ENCODE peak calls at places on chromosome 15, in eight cellular contexts. B is caudate nucleus; R is lower leg skin; P is activated CD4-positive, alpha-beta T cell treated with anti-CD3 and anti-CD28 coated beads, Interleukin-2, amount 50 U/mL, for 24 hours; M is PC-3; S is pancreas; I is ovary; G is NCI-H2029. V is an unnamed sample.

GRCh38 chr15:62307551-62307950 is 142.5 kb upstream of the C2CD4B start:
- DNase-seq in P (no peak), S (no peak), I (no peak), B (no peak), G (no peak), R (no peak), M (peak), V (no peak)

GRCh38 chr15:80856809-80857377 is 77.7 kb downstream of the CEMIP start:
- DNase-seq in P (no peak), I (no peak), M (peak), G (peak), R (no peak), B (no peak), S (peak), V (no peak)

GRCh38 chr15:77107531-77108355 is 36.8 kb upstream of the TSPAN3 start:
- DNase-seq in M (peak), S (peak), R (peak), G (peak), B (peak), I (peak), P (peak), V (no peak)

GRCh38 chr15:63042879-63043340 is 363 bp downstream of the TPM1 start:
- DNase-seq in M (no peak), S (peak), I (no peak), B (no peak), G (no peak), R (no peak), P (no peak), V (no peak)

GRCh38 chr15:43930556-43930955 is 103.8 kb downstream of the WDR76 start:
- DNase-seq in I (no peak), P (no peak), G (no peak), B (no peak), S (no peak), R (no peak), M (no peak), V (no peak)

GRCh38 chr15:25176616-25176923 is 221.8 kb downstream of the SNRPN start:
- DNase-seq in I (no peak), R (peak), S (peak), G (no peak), P (no peak), M (no peak), B (no peak), V (no peak)

GRCh38 chr15:82122754-82123400 is 77.1 kb upstream of the MEX3B start:
- DNase-seq in G (no peak), S (no peak), M (peak), I (peak), B (no peak), R (peak), P (no peak), V (no peak)

GRCh38 chr15:70033529-70034140 is 64.1 kb downstream of the TLE3 start:
- DNase-seq in S (peak), G (no peak), P (no peak), M (no peak), I (no peak), B (no peak), R (no peak), V (no peak)

GRCh38 chr15:66997212-66997611 is 68.2 kb upstream of the SMAD3 start:
- DNase-seq in S (no peak), I (no peak), R (no peak), B (no peak), M (peak), G (no peak), P (no peak), V (no peak)

GRCh38 chr15:40289140-40289775 is 6.4 kb upstream of the ANKRD63 start:
- DNase-seq in S (peak), P (no peak), R (no peak), M (peak), G (peak), B (no peak), I (no peak), V (no peak)

GRCh38 chr15:90592144-90592887 is 62.6 kb downstream of the CRTC3 start:
- DNase-seq in S (no peak), M (peak), G (no peak), I (no peak), P (no peak), B (no peak), R (peak), V (no peak)

GRCh38 chr15:80059786-80060489 is 462 bp downstream of the ZFAND6 start:
- DNase-seq in I (no peak), R (no peak), P (peak), M (peak), S (no peak), B (no peak), G (peak), V (no peak)

GRCh38 chr15:67048281-67049279 is 16.8 kb upstream of the SMAD3 start:
- DNase-seq in I (no peak), G (no peak), R (no peak), P (no peak), M (peak), S (peak), B (no peak), V (no peak)

GRCh38 chr15:58880320-58880719 is 53.2 kb downstream of the SLTM start:
- DNase-seq in G (no peak), R (no peak), B (no peak), I (no peak), M (no peak), S (no peak), P (no peak), V (no peak)

GRCh38 chr15:42059661-42060476 is 34.5 kb downstream of the PLA2G4D start:
- DNase-seq in G (peak), M (peak), P (peak), S (no peak), R (peak), I (peak), B (no peak), V (no peak)

GRCh38 chr15:99732268-99732641 is 982 bp downstream of the LYSMD4 start:
- DNase-seq in R (no peak), M (peak), G (no peak), I (no peak), P (no peak), B (no peak), S (no peak), V (no peak)